ENCODE peak calls at places on chromosomes 13 and 19, in seven cellular contexts. Y, P, D, N, C, E and Z are unnamed samples. For H3K36me3, the result is how much of the 10 kb centered on the place peaks cover.

GRCh38 chr19:4391701-4392543 is 8.4 kb downstream of the SH3GL1 start:
- DNase-seq in Y (no peak), P (no peak), D (no peak), N (no peak), C (no peak), E (no peak), Z (peak)

GRCh38 chr13:68616600-68617222 is 1386.6 kb upstream of the PCDH9 start:
- DNase-seq in Y (no peak), P (no peak), D (no peak), N (no peak), C (no peak), E (no peak), Z (no peak)

GRCh38 chr19:8329993-8330392 is 8.7 kb downstream of the RPS28 start:
- DNase-seq in Y (no peak), P (no peak), D (no peak), N (no peak), C (no peak), E (no peak), Z (no peak)

GRCh38 chr19:18418034-18418724 is 1.0 kb upstream of the SSBP4 start:
- DNase-seq in Y (no peak), P (no peak), D (no peak), N (no peak), C (peak), E (peak), Z (peak)

GRCh38 chr13:45833663-45834062 is 17.9 kb downstream of the SIAH3 start:
- DNase-seq in Y (no peak), P (no peak), D (no peak), N (no peak), C (peak), E (no peak), Z (no peak)

GRCh38 chr19:12723643-12724426 is at the start of gene TNPO2:
- DNase-seq in Y (peak), P (peak), D (peak), N (peak), C (peak), E (no peak), Z (peak)

GRCh38 chr13:22148187-22148586 is 477.3 kb downstream of the FGF9 start:
- DNase-seq in Y (no peak), P (no peak), D (no peak), N (no peak), C (no peak), E (no peak), Z (no peak)

GRCh38 chr19:42316223-42317211 is 3.4 kb downstream of the TMEM145 start:
- DNase-seq in Y (no peak), P (peak), D (no peak), N (no peak), C (no peak), E (no peak), Z (peak)

GRCh38 chr19:58261968-58262921 is 16.5 kb upstream of the ZNF8 start:
- DNase-seq in Y (no peak), P (no peak), D (no peak), N (no peak), C (no peak), E (no peak), Z (no peak)

GRCh38 chr13:30744056-30744684 is 8.8 kb downstream of the ALOX5AP start:
- DNase-seq in Y (no peak), P (peak), D (peak), N (no peak), C (no peak), E (no peak), Z (no peak)

GRCh38 chr13:110272227-110272626 is 34.7 kb downstream of the COL4A1 start:
- DNase-seq in Y (no peak), P (no peak), D (no peak), N (no peak), C (no peak), E (no peak), Z (no peak)

GRCh38 chr19:32041681-32042292 is 303.6 kb upstream of the ZNF507 start:
- DNase-seq in Y (peak), P (peak), D (peak), N (peak), C (peak), E (no peak), Z (peak)

GRCh38 chr13:65808061-65808460 is 1422.1 kb downstream of the PCDH9 start:
- DNase-seq in Y (no peak), P (no peak), D (peak), N (no peak), C (no peak), E (no peak), Z (no peak)

GRCh38 chr13:20414475-20415287 is 111.0 kb downstream of the CRYL1 start:
- DNase-seq in Y (no peak), P (peak), D (no peak), N (no peak), C (no peak), E (no peak), Z (peak)

GRCh38 chr19:48239582-48240141 is 16.1 kb downstream of the CARD8 start:
- DNase-seq in Y (no peak), P (no peak), D (peak), N (no peak), C (no peak), E (no peak), Z (no peak)

GRCh38 chr13:46609726-46610125 is 56.8 kb downstream of the LRCH1 start:
- DNase-seq in Y (no peak), P (no peak), D (no peak), N (no peak), C (no peak), E (no peak), Z (no peak)

GRCh38 chr13:51220706-51221105 is 1.5 kb upstream of the FAM124A start:
- DNase-seq in Y (no peak), P (no peak), D (no peak), N (no peak), C (no peak), E (no peak), Z (no peak)

GRCh38 chr13:113410472-113411201 is 42.7 kb downstream of the ADPRHL1 start:
- DNase-seq in Y (peak), P (peak), D (peak), N (no peak), C (peak), E (peak), Z (peak)

GRCh38 chr19:17394891-17395415 is 957 bp upstream of the CCDC194 start:
- DNase-seq in Y (peak), P (peak), D (no peak), N (peak), C (peak), E (no peak), Z (peak)

GRCh38 chr19:57687363-57688010 is 5.7 kb downstream of the ZNF551 start:
- DNase-seq in Y (no peak), P (no peak), D (no peak), N (no peak), C (no peak), E (no peak), Z (no peak)

GRCh38 chr13:67077132-67077531 is 153.0 kb downstream of the PCDH9 start:
- DNase-seq in Y (no peak), P (no peak), D (no peak), N (no peak), C (no peak), E (no peak), Z (no peak)

GRCh38 chr13:67078062-67078461 is 152.1 kb downstream of the PCDH9 start:
- DNase-seq in Y (no peak), P (no peak), D (no peak), N (no peak), C (no peak), E (no peak), Z (no peak)

GRCh38 chr13:67071918-67072598 is 158.1 kb downstream of the PCDH9 start:
- DNase-seq in Y (no peak), P (no peak), D (no peak), N (no peak), C (no peak), E (no peak), Z (no peak)

GRCh38 chr13:67076378-67076777 is 153.8 kb downstream of the PCDH9 start:
- DNase-seq in Y (no peak), P (no peak), D (no peak), N (no peak), C (no peak), E (no peak), Z (no peak)

DNA sequence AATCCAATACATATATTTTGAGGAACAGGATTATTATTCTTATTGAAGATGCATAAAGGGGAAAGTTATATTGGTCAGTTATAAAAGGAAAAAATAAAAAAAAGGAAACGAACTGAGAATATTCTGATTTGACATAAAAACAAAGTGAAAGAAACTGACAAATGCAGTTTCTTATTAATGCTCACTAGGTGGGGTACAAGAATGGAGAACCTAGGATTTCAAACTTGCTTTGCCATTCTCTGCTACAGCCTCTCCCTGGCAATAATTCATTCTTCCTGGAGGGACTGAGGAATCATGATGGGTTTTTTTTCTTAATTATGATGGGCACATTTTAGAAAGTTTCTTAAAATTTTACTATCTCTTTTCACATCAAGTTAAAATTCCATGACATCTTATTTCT is 154.9 kb downstream of the PCDH9 start:
- DNase-seq in Y (no peak), P (no peak), D (no peak), N (no peak), C (no peak), E (no peak), Z (no peak)
- H3K4me3 ChIP-seq in Y (no peak), P (no peak), D (no peak), N (no peak), C (no peak), E (no peak), Z (no peak)

GRCh38 chr19:10620786-10621185 is 4.6 kb upstream of the SLC44A2 start:
- DNase-seq in Y (no peak), P (no peak), D (no peak), N (no peak), C (no peak), E (no peak), Z (no peak)

GRCh38 chr19:10621966-10622365 is 3.4 kb upstream of the SLC44A2 start:
- DNase-seq in Y (no peak), P (no peak), D (no peak), N (no peak), C (no peak), E (no peak), Z (no peak)

GRCh38 chr19:10615429-10616023 is 9.8 kb upstream of the SLC44A2 start:
- DNase-seq in Y (no peak), P (no peak), D (no peak), N (no peak), C (no peak), E (no peak), Z (no peak)

GRCh38 chr19:10618846-10619245 is 6.5 kb upstream of the SLC44A2 start:
- DNase-seq in Y (no peak), P (no peak), D (no peak), N (no peak), C (no peak), E (no peak), Z (no peak)

DNA sequence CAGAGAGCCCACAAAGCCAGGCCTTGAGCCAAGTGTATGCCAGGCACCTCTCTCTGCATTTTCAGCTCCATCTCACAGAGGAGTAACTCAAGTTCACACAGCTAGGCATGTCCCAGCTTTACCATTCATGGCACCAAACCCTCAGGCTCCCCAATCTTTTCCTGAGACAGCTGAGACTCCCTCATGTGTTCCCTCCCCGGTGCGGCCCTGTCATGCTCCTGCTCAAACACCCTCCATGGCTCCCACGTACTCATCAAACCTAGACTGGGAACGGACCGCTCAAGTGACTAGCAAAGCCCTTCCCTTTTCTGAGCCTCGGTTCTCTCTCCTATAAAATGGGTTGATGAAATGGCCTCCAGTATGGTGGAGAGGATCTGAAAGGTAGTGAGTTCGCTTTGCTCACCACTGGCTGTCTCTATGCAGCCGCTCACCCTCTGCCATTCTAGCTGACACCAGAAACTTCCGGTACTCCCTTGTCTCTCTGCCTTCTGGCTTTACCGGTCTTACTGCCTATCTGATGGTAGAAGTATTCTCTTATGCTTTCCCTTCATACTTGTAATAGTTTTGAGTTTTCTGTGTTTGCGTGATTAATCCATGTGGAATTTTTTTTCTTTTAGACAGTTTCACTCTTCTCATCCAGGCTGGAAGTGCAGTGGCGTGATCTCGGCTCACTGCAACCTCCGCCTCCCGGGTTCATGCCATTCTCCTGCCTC is 7.8 kb upstream of the SLC44A2 start:
- DNase-seq in Y (no peak), P (no peak), D (peak), N (no peak), C (no peak), E (no peak), Z (no peak)
- H3K36me3 ChIP-seq in Y (under half), P (under half), D (under half), N (under half), C (under half), E (under half), Z (under half)

GRCh38 chr19:49896863-49897621 is at the start of gene IL4I1:
- DNase-seq in Y (no peak), P (peak), D (no peak), N (no peak), C (no peak), E (no peak), Z (peak)

GRCh38 chr19:49895566-49896297 is 955 bp downstream of the IL4I1 start:
- DNase-seq in Y (no peak), P (no peak), D (no peak), N (no peak), C (no peak), E (no peak), Z (peak)

GRCh38 chr19:49893135-49893534 is 3.6 kb downstream of the IL4I1 start:
- DNase-seq in Y (no peak), P (no peak), D (no peak), N (no peak), C (no peak), E (peak), Z (peak)

GRCh38 chr19:49894011-49894664 is 2.5 kb downstream of the IL4I1 start:
- DNase-seq in Y (no peak), P (no peak), D (no peak), N (no peak), C (no peak), E (peak), Z (no peak)

DNA sequence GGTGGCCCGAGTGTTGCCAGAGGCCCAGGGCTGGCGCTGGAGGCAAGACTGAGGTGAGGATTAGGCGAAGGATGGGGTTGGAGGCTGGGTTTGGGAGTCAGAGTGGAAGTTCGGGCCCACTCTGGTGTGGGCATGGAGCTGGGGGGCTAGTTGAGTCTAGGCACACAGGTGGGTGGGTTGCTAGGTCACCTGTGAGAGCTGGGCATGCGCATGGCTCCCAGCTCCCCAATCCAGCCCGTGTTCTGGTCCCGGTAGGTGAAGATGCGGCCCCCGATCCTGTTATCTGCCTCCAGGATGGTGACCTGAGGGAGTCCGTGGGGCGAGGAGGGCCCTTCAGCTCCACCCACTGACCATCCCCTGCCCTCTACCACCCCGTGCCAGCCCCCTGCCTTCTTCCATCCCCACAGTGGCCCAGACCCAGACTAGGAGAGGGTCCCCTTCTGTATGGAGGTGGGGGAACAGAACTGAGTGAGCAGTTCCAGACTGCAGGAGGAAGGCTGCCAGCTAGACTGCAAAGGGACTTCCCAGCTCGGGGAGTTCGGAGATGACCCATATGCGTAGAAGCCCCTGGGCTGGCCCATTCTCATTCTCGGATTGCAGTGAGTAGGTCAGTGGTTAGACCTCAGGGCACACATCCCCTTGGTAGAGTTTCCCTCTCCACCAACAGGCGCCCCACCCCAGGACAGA is 1.7 kb downstream of the IL4I1 start:
- DNase-seq in Y (no peak), P (no peak), D (no peak), N (no peak), C (no peak), E (no peak), Z (peak)
- H3K4me3 ChIP-seq in Y (no peak), P (no peak), D (no peak), N (no peak), C (no peak), E (no peak), Z (no peak)

GRCh38 chr13:52414963-52415362 is 9.0 kb upstream of the THSD1 start:
- DNase-seq in Y (no peak), P (no peak), D (peak), N (no peak), C (no peak), E (no peak), Z (no peak)
- H3K36me3 ChIP-seq in Y (under half), P (under half), D (under half), N (under half), C (under half), E (under half), Z (under half)

GRCh38 chr19:45342911-45343310 is 2.4 kb downstream of the KLC3 start:
- DNase-seq in Y (no peak), P (no peak), D (no peak), N (no peak), C (no peak), E (no peak), Z (peak)

GRCh38 chr19:45340232-45340898 is at the start of gene KLC3:
- DNase-seq in Y (peak), P (peak), D (no peak), N (peak), C (no peak), E (no peak), Z (peak)

GRCh38 chr19:45344621-45345505 is 4.3 kb downstream of the KLC3 start:
- DNase-seq in Y (no peak), P (no peak), D (no peak), N (no peak), C (no peak), E (no peak), Z (peak)

GRCh38 chr19:45339629-45340028 is 921 bp upstream of the KLC3 start:
- DNase-seq in Y (no peak), P (no peak), D (no peak), N (no peak), C (no peak), E (no peak), Z (no peak)

GRCh38 chr19:45340899-45341453 is 426 bp downstream of the KLC3 start:
- DNase-seq in Y (peak), P (no peak), D (peak), N (no peak), C (no peak), E (no peak), Z (no peak)
- H3K4me3 ChIP-seq in Y (peak), P (peak), D (no peak), N (peak), C (no peak), E (peak), Z (peak)